ENCODE peak calls at places on chromosomes 13 and 19, in ten cellular contexts. W, U, Z, L, Q, G, E, J, X and I are unnamed samples.

GRCh38 chr19:38020331-38020730 is 113.3 kb downstream of the SIPA1L3 start:
- DNase-seq in W (no peak), U (no peak), Z (peak), L (no peak), Q (no peak), G (no peak), E (no peak), J (no peak), X (no peak), I (no peak)

GRCh38 chr13:64746845-64747244 is 2483.3 kb downstream of the PCDH9 start:
- DNase-seq in W (no peak), U (no peak), Z (no peak), L (no peak), Q (no peak), G (no peak), E (no peak), J (no peak), X (no peak), I (no peak)

GRCh38 chr13:79775830-79776229 is 294.9 kb downstream of the NDFIP2 start:
- DNase-seq in W (peak), U (peak), Z (peak), L (no peak), Q (peak), G (no peak), E (peak), J (no peak), X (peak), I (peak)

GRCh38 chr13:67914535-67914934 is 684.4 kb upstream of the PCDH9 start:
- DNase-seq in W (no peak), U (no peak), Z (no peak), L (no peak), Q (no peak), G (no peak), E (no peak), J (no peak), X (no peak), I (no peak)

GRCh38 chr13:78193853-78194252 is 275.2 kb upstream of the EDNRB start:
- DNase-seq in W (peak), U (no peak), Z (no peak), L (no peak), Q (no peak), G (no peak), E (no peak), J (no peak), X (no peak), I (no peak)

GRCh38 chr13:99296270-99296865 is 10.8 kb downstream of the GPR183 start:
- DNase-seq in W (no peak), U (no peak), Z (no peak), L (no peak), Q (no peak), G (no peak), E (no peak), J (no peak), X (no peak), I (no peak)

GRCh38 chr13:100987993-100988392 is 313.4 kb upstream of the TMTC4 start:
- DNase-seq in W (peak), U (no peak), Z (peak), L (no peak), Q (no peak), G (no peak), E (peak), J (no peak), X (no peak), I (peak)

GRCh38 chr19:36196249-36196648 is 18.2 kb downstream of the ZNF565 start:
- DNase-seq in W (no peak), U (no peak), Z (no peak), L (peak), Q (no peak), G (no peak), E (no peak), J (no peak), X (no peak), I (no peak)

GRCh38 chr13:32079586-32079985 is 48.0 kb downstream of the FRY start:
- DNase-seq in W (no peak), U (no peak), Z (peak), L (no peak), Q (no peak), G (no peak), E (no peak), J (no peak), X (no peak), I (no peak)

DNA sequence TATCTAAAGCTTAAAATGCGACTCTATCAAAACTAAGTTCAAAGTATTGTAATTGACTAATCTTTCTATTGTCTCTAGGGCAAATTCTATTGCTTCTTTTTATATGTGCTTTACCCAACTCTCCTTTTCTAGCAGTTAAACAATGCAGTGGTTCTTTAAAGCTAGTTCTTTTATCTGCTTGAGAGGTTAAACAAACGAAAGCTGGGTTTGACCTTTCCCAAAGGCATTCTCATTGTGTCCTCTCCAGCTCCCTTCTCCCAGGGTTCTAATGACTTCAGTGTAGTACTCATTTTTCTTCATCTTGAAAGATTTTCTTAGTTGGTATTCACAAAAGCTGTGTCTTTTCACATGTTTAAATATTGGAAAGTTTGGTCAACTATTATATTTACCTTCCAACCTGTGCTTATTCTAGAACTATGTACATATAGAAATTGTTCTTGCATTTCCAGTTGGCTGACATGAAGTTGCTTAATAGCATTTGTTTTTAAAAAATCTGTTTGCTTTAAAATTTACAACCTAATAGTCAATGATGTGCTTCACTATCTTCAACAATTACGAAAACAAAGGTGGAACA is 1.5 kb downstream of the WASF3 start:
- DNase-seq in W (no peak), U (no peak), Z (peak), L (no peak), Q (no peak), G (no peak), E (peak), J (no peak), X (no peak), I (no peak)
- H3K4me3 ChIP-seq in W (peak), U (no peak), Z (peak), L (no peak), Q (no peak), G (peak), E (peak), J (peak), X (no peak), I (peak)

DNA sequence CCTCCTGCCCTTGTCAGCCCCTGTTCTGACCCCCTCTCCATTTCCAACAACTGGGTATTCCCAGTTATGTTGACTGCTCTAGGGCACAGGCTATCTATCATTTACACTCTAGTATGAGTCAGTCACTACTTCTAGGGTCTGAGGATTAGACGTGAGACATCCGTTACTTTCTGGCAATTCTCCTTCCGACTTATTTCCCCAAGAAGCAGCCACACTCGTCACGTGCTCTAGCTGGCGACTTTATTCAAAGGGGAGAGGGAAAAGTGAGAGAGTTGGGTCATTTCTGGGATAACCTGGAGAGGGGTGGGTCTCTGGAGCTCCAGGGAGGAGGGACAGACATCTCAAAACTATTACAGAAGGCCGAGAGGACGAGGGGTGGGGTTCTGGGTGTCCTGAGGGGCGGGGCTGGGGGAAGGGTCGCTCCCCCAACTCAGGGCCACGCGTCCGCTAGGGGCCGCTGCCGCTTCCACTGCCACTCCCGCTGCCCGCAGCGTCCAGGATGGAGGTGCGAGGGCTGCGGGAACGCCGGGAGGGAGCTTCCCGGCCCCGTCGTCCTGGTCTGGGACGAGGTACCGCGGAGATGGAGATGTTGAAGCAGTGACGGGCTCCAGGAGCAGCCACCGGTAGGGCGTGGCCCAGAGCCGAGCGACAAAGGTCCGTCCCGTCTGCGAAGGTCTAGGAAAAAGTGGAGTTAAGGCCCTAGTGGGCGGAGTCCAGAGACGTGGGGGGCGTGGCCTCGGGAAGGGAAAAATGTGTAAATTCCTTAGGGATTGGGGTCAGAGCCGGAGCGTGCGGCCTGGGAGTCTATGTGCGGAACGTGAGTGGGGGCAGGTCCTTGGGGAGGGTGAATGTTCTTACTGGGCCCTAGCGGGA is 8.9 kb downstream of the RTBDN start:
- DNase-seq in W (peak), U (no peak), Z (peak), L (no peak), Q (peak), G (no peak), E (peak), J (no peak), X (no peak), I (no peak)
- TF ChIP-seq CTCF in W (peak), U (peak), Z (peak), L (no peak), Q (peak), G (peak), E (peak), J (no peak), X (no peak), I (no peak)

GRCh38 chr19:8488351-8488750 is 14.1 kb downstream of the PRAM1 start:
- DNase-seq in W (no peak), U (no peak), Z (no peak), L (no peak), Q (peak), G (no peak), E (no peak), J (no peak), X (no peak), I (no peak)

GRCh38 chr19:8489591-8490394 is 12.6 kb downstream of the PRAM1 start:
- DNase-seq in W (no peak), U (no peak), Z (no peak), L (no peak), Q (peak), G (no peak), E (no peak), J (no peak), X (no peak), I (no peak)

GRCh38 chr19:8490873-8491272 is 11.6 kb downstream of the PRAM1 start:
- DNase-seq in W (no peak), U (no peak), Z (no peak), L (no peak), Q (no peak), G (no peak), E (no peak), J (no peak), X (no peak), I (no peak)

GRCh38 chr19:8491574-8491973 is 10.9 kb downstream of the PRAM1 start:
- DNase-seq in W (no peak), U (no peak), Z (no peak), L (no peak), Q (no peak), G (no peak), E (no peak), J (no peak), X (no peak), I (no peak)

DNA sequence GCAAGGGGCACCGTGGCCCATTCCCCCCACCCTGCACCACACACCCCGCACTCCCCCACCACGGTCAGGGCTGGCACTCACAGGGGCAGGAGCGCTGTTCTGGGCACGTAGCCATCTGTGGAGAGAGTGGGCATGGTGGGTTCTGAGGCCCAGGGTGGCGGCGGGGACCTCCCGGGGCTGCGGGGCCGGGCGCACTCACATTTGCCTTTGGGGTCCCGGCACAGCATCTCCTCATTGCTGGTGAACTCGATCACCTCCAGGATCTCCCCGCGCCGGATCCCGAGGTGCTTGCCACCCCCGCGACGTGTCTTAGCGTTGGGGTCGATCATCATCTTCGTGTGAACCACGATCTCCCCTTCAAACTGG is 12.1 kb downstream of the PRAM1 start:
- DNase-seq in W (no peak), U (no peak), Z (no peak), L (no peak), Q (no peak), G (no peak), E (no peak), J (no peak), X (no peak), I (no peak)
- H3K4me3 ChIP-seq in W (no peak), U (no peak), Z (no peak), L (no peak), Q (no peak), G (no peak), E (no peak), J (no peak), X (no peak), I (no peak)

GRCh38 chr13:75308222-75308621 is 173.7 kb downstream of the TBC1D4 start:
- DNase-seq in W (no peak), U (no peak), Z (no peak), L (no peak), Q (no peak), G (no peak), E (no peak), J (no peak), X (no peak), I (no peak)

GRCh38 chr13:75316427-75316826 is 165.5 kb downstream of the TBC1D4 start:
- DNase-seq in W (peak), U (no peak), Z (peak), L (no peak), Q (no peak), G (no peak), E (no peak), J (no peak), X (no peak), I (peak)

GRCh38 chr13:75310005-75310580 is 171.9 kb downstream of the TBC1D4 start:
- DNase-seq in W (no peak), U (no peak), Z (no peak), L (no peak), Q (no peak), G (no peak), E (no peak), J (no peak), X (no peak), I (no peak)

GRCh38 chr13:75318138-75318833 is 163.7 kb downstream of the TBC1D4 start:
- DNase-seq in W (no peak), U (no peak), Z (no peak), L (no peak), Q (no peak), G (no peak), E (no peak), J (no peak), X (no peak), I (no peak)

GRCh38 chr13:75312884-75313520 is 169.0 kb downstream of the TBC1D4 start:
- DNase-seq in W (no peak), U (no peak), Z (no peak), L (no peak), Q (no peak), G (no peak), E (no peak), J (no peak), X (no peak), I (no peak)
- TF ChIP-seq CTCF in W (no peak), U (no peak), Z (no peak), L (no peak), Q (no peak), G (no peak), E (no peak), J (no peak), X (no peak), I (no peak)

DNA sequence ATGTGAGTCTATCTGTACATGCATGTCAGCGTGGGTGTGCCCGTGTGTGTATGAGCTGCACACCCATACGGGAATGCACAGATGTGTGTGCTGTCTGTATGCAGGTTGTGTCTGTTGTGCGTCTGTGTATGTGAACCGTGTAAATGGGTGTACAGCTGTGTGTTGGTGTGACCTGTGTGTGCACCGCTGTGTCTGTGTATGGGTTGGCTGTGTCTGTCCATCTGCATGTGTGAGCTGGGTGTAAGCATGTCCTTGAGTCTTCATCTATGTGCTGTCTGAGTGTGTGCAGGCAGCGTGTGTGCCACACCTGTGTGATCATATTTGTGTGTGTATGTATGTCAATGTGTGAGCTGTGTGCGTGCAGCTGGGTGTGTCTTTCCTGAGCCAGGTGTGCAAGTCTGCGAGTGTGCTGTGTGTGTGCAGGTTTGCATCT is 1.6 kb downstream of the NOTCH3 start:
- DNase-seq in W (no peak), U (no peak), Z (no peak), L (no peak), Q (no peak), G (no peak), E (no peak), J (no peak), X (no peak), I (no peak)
- H3K4me3 ChIP-seq in W (no peak), U (no peak), Z (no peak), L (no peak), Q (no peak), G (peak), E (peak), J (peak), X (no peak), I (no peak)

GRCh38 chr13:112903071-112903577 is 65.9 kb upstream of the MCF2L start:
- DNase-seq in W (no peak), U (no peak), Z (no peak), L (no peak), Q (no peak), G (no peak), E (no peak), J (no peak), X (no peak), I (no peak)
- TF ChIP-seq CTCF in W (no peak), U (no peak), Z (no peak), L (no peak), Q (no peak), G (no peak), E (no peak), J (no peak), X (no peak), I (no peak)